ENCODE peak calls at places on chromosomes 16 and 17, in ten cellular contexts. One of them, this sample, is unnamed.

GRCh38 chr17:15405016-15405415 is 62.4 kb downstream of the CDRT4 start:
- DNase-seq in cardiac muscle cell: no peak
- DNase-seq in stomach: no peak
- DNase-seq in tibial nerve: no peak
- DNase-seq in mammary epithelial cell: no peak
- DNase-seq in body of pancreas: no peak
- DNase-seq in CD8-positive, alpha-beta memory T cell: no peak
- DNase-seq in aorta: no peak
- DNase-seq in uterus: no peak
- DNase-seq in HCT116: no peak
- DNase-seq in this sample: no peak

GRCh38 chr17:78325076-78325712 is 34.7 kb downstream of the SOCS3 start:
- DNase-seq in CD8-positive, alpha-beta memory T cell: no peak
- DNase-seq in stomach: no peak
- DNase-seq in tibial nerve: no peak
- DNase-seq in mammary epithelial cell: no peak
- DNase-seq in HCT116: no peak
- DNase-seq in cardiac muscle cell: no peak
- DNase-seq in uterus: peak; percentile 58
- DNase-seq in body of pancreas: no peak
- DNase-seq in aorta: peak; percentile 80
- DNase-seq in this sample: no peak

GRCh38 chr16:27468941-27469531 is 67.1 kb downstream of the IL21R start:
- DNase-seq in aorta: peak; percentile 7
- DNase-seq in tibial nerve: no peak
- DNase-seq in uterus: no peak
- DNase-seq in mammary epithelial cell: no peak
- DNase-seq in HCT116: no peak
- DNase-seq in cardiac muscle cell: no peak
- DNase-seq in CD8-positive, alpha-beta memory T cell: no peak
- DNase-seq in stomach: no peak
- DNase-seq in body of pancreas: no peak
- DNase-seq in this sample: no peak

GRCh38 chr17:31571124-31571892 is 179.8 kb downstream of the RAB11FIP4 start:
- DNase-seq in cardiac muscle cell: no peak
- DNase-seq in mammary epithelial cell: peak; percentile 68
- DNase-seq in tibial nerve: peak; percentile 88
- DNase-seq in body of pancreas: peak; percentile 84
- DNase-seq in HCT116: no peak
- DNase-seq in aorta: peak; percentile 91
- DNase-seq in CD8-positive, alpha-beta memory T cell: no peak
- DNase-seq in uterus: peak; percentile 93
- DNase-seq in stomach: peak; percentile 74
- DNase-seq in this sample: no peak

GRCh38 chr17:67514998-67515397 is 137.9 kb downstream of the PITPNC1 start:
- DNase-seq in body of pancreas: peak; percentile 39
- DNase-seq in cardiac muscle cell: no peak
- DNase-seq in mammary epithelial cell: no peak
- DNase-seq in CD8-positive, alpha-beta memory T cell: no peak
- DNase-seq in uterus: no peak
- DNase-seq in HCT116: no peak
- DNase-seq in aorta: no peak
- DNase-seq in tibial nerve: no peak
- DNase-seq in stomach: no peak
- DNase-seq in this sample: no peak

GRCh38 chr16:65414284-65414984 is 292.6 kb upstream of the CDH11 start:
- DNase-seq in mammary epithelial cell: peak; percentile 82
- DNase-seq in CD8-positive, alpha-beta memory T cell: no peak
- DNase-seq in body of pancreas: no peak
- DNase-seq in uterus: no peak
- DNase-seq in HCT116: no peak
- DNase-seq in stomach: no peak
- DNase-seq in tibial nerve: no peak
- DNase-seq in aorta: no peak
- DNase-seq in cardiac muscle cell: no peak
- DNase-seq in this sample: peak; percentile 30

GRCh38 chr17:61335105-61335844 is 64.4 kb upstream of the TBX2 start:
- DNase-seq in HCT116: no peak
- DNase-seq in tibial nerve: no peak
- DNase-seq in uterus: no peak
- DNase-seq in aorta: no peak
- DNase-seq in body of pancreas: no peak
- DNase-seq in cardiac muscle cell: no peak
- DNase-seq in mammary epithelial cell: no peak
- DNase-seq in stomach: no peak
- DNase-seq in CD8-positive, alpha-beta memory T cell: no peak
- DNase-seq in this sample: no peak

GRCh38 chr16:30551781-30552180 is 6.4 kb downstream of the ZNF764 start:
- DNase-seq in body of pancreas: no peak
- DNase-seq in aorta: no peak
- DNase-seq in uterus: no peak
- DNase-seq in cardiac muscle cell: no peak
- DNase-seq in mammary epithelial cell: no peak
- DNase-seq in stomach: no peak
- DNase-seq in HCT116: no peak
- DNase-seq in CD8-positive, alpha-beta memory T cell: peak; percentile 59
- DNase-seq in tibial nerve: no peak
- DNase-seq in this sample: no peak

GRCh38 chr16:81707411-81708321 is 71.4 kb upstream of the PLCG2 start:
- DNase-seq in tibial nerve: no peak
- DNase-seq in cardiac muscle cell: no peak
- DNase-seq in body of pancreas: peak; percentile 87
- DNase-seq in uterus: no peak
- DNase-seq in aorta: no peak
- DNase-seq in CD8-positive, alpha-beta memory T cell: no peak
- DNase-seq in mammary epithelial cell: peak; percentile 38
- DNase-seq in HCT116: no peak
- DNase-seq in stomach: peak; percentile 70
- DNase-seq in this sample: no peak
- H3K36me3 ChIP-seq in tibial nerve: peaks cover 12% of the 10 kb centered on the region
- H3K36me3 ChIP-seq in cardiac muscle cell: peaks cover 8% of the 10 kb centered on the region
- H3K36me3 ChIP-seq in body of pancreas: peaks cover 6% of the 10 kb centered on the region
- H3K36me3 ChIP-seq in uterus: no peaks in the 10 kb centered on the region
- H3K36me3 ChIP-seq in aorta: no peaks in the 10 kb centered on the region
- H3K36me3 ChIP-seq in CD8-positive, alpha-beta memory T cell: peaks cover 24% of the 10 kb centered on the region
- H3K36me3 ChIP-seq in mammary epithelial cell: peaks cover 21% of the 10 kb centered on the region
- H3K36me3 ChIP-seq in HCT116: peaks cover 24% of the 10 kb centered on the region
- H3K36me3 ChIP-seq in stomach: peaks cover 80% of the 10 kb centered on the region
- H3K36me3 ChIP-seq in this sample: peaks cover 29% of the 10 kb centered on the region

GRCh38 chr16:83917152-83918120 is 18.5 kb downstream of the MLYCD start:
- DNase-seq in mammary epithelial cell: no peak
- DNase-seq in cardiac muscle cell: no peak
- DNase-seq in CD8-positive, alpha-beta memory T cell: no peak
- DNase-seq in stomach: no peak
- DNase-seq in aorta: no peak
- DNase-seq in uterus: no peak
- DNase-seq in body of pancreas: no peak
- DNase-seq in tibial nerve: no peak
- DNase-seq in HCT116: no peak
- DNase-seq in this sample: no peak
- H3K36me3 ChIP-seq in mammary epithelial cell: no peaks in the 10 kb centered on the region
- H3K36me3 ChIP-seq in cardiac muscle cell: peaks cover 12% of the 10 kb centered on the region
- H3K36me3 ChIP-seq in CD8-positive, alpha-beta memory T cell: peaks cover 29% of the 10 kb centered on the region
- H3K36me3 ChIP-seq in stomach: peaks cover 97% of the 10 kb centered on the region
- H3K36me3 ChIP-seq in aorta: no peaks in the 10 kb centered on the region
- H3K36me3 ChIP-seq in uterus: no peaks in the 10 kb centered on the region
- H3K36me3 ChIP-seq in body of pancreas: peaks cover 45% of the 10 kb centered on the region
- H3K36me3 ChIP-seq in tibial nerve: peaks cover 28% of the 10 kb centered on the region
- H3K36me3 ChIP-seq in HCT116: peaks cover 8% of the 10 kb centered on the region
- H3K36me3 ChIP-seq in this sample: peaks cover 20% of the 10 kb centered on the region

GRCh38 chr17:18251204-18251603 is 7.3 kb downstream of the FLII start:
- DNase-seq in cardiac muscle cell: no peak
- DNase-seq in aorta: no peak
- DNase-seq in mammary epithelial cell: no peak
- DNase-seq in body of pancreas: no peak
- DNase-seq in uterus: no peak
- DNase-seq in HCT116: no peak
- DNase-seq in stomach: no peak
- DNase-seq in tibial nerve: no peak
- DNase-seq in CD8-positive, alpha-beta memory T cell: no peak
- DNase-seq in this sample: no peak

GRCh38 chr17:18253947-18254821 is 4.4 kb downstream of the FLII start:
- DNase-seq in mammary epithelial cell: no peak
- DNase-seq in HCT116: no peak
- DNase-seq in body of pancreas: no peak
- DNase-seq in aorta: no peak
- DNase-seq in CD8-positive, alpha-beta memory T cell: no peak
- DNase-seq in stomach: no peak
- DNase-seq in cardiac muscle cell: no peak
- DNase-seq in tibial nerve: no peak
- DNase-seq in uterus: no peak
- DNase-seq in this sample: no peak

GRCh38 chr17:18254888-18255649 is 3.5 kb downstream of the FLII start:
- DNase-seq in CD8-positive, alpha-beta memory T cell: no peak
- DNase-seq in tibial nerve: no peak
- DNase-seq in aorta: no peak
- DNase-seq in uterus: no peak
- DNase-seq in stomach: no peak
- DNase-seq in HCT116: no peak
- DNase-seq in mammary epithelial cell: no peak
- DNase-seq in cardiac muscle cell: no peak
- DNase-seq in body of pancreas: no peak
- DNase-seq in this sample: no peak

GRCh38 chr17:18252160-18252559 is 6.4 kb downstream of the FLII start:
- DNase-seq in HCT116: no peak
- DNase-seq in CD8-positive, alpha-beta memory T cell: no peak
- DNase-seq in cardiac muscle cell: no peak
- DNase-seq in mammary epithelial cell: no peak
- DNase-seq in stomach: no peak
- DNase-seq in tibial nerve: no peak
- DNase-seq in body of pancreas: no peak
- DNase-seq in uterus: no peak
- DNase-seq in aorta: no peak
- DNase-seq in this sample: no peak

DNA sequence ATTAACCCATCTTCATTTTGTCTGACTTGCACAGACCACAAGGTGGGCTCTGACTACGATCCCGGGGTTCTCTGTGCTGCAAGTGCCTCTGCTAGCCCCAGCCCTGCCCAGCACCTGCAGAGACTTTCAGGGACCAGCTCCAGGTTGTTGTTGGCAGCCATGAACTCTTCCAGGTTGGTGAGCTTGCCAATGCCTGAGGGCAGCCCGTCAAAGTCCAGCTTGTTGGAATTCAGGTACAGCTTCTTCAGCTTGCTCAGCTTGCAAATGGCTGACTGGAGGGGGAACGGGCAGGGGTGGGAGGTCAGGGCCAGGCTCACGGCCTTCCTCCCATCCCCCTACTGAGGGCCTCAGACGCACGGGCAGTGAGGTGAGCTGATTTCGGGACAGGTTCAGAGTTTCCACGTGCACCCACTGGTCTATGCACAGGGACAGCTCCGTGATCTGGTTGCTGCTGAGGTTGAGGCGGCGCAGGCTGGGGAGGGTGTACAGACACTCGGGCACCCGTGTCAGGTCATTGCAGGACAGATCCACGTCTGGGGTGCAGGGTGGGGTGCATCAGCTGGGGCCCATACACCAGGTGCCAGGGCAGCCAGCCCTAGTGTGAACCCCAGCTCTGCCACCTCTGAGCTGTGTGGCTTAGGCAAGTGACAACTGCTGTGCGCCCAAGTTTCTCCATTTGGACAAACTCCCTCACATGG is 5.2 kb downstream of the FLII start:
- DNase-seq in uterus: no peak
- DNase-seq in tibial nerve: no peak
- DNase-seq in body of pancreas: no peak
- DNase-seq in aorta: no peak
- DNase-seq in cardiac muscle cell: no peak
- DNase-seq in stomach: no peak
- DNase-seq in mammary epithelial cell: no peak
- DNase-seq in HCT116: no peak
- DNase-seq in CD8-positive, alpha-beta memory T cell: no peak
- DNase-seq in this sample: no peak
- H3K36me3 ChIP-seq in uterus: no peaks in the 10 kb centered on the region
- H3K36me3 ChIP-seq in tibial nerve: peaks cover 37% of the 10 kb centered on the region
- H3K36me3 ChIP-seq in body of pancreas: peaks cover 37% of the 10 kb centered on the region
- H3K36me3 ChIP-seq in aorta: peaks cover 5% of the 10 kb centered on the region
- H3K36me3 ChIP-seq in cardiac muscle cell: peaks cover 47% of the 10 kb centered on the region
- H3K36me3 ChIP-seq in stomach: peaks cover 82% of the 10 kb centered on the region
- H3K36me3 ChIP-seq in mammary epithelial cell: peaks cover 29% of the 10 kb centered on the region
- H3K36me3 ChIP-seq in HCT116: peaks cover 48% of the 10 kb centered on the region
- H3K36me3 ChIP-seq in CD8-positive, alpha-beta memory T cell: peaks cover 48% of the 10 kb centered on the region
- H3K36me3 ChIP-seq in this sample: peaks cover 70% of the 10 kb centered on the region

GRCh38 chr16:88060524-88061219 is 109.4 kb downstream of the BANP start:
- DNase-seq in body of pancreas: no peak
- DNase-seq in stomach: no peak
- DNase-seq in aorta: peak; percentile 38
- DNase-seq in mammary epithelial cell: no peak
- DNase-seq in CD8-positive, alpha-beta memory T cell: no peak
- DNase-seq in tibial nerve: no peak
- DNase-seq in HCT116: no peak
- DNase-seq in uterus: no peak
- DNase-seq in cardiac muscle cell: no peak
- DNase-seq in this sample: no peak

GRCh38 chr16:88061346-88062110 is 110.3 kb downstream of the BANP start:
- DNase-seq in stomach: no peak
- DNase-seq in CD8-positive, alpha-beta memory T cell: no peak
- DNase-seq in tibial nerve: no peak
- DNase-seq in aorta: peak; percentile 22
- DNase-seq in mammary epithelial cell: no peak
- DNase-seq in HCT116: no peak
- DNase-seq in cardiac muscle cell: no peak
- DNase-seq in body of pancreas: no peak
- DNase-seq in uterus: no peak
- DNase-seq in this sample: no peak

GRCh38 chr16:88064011-88064888 is 113.0 kb downstream of the BANP start:
- DNase-seq in aorta: peak; percentile 36
- DNase-seq in stomach: no peak
- DNase-seq in tibial nerve: no peak
- DNase-seq in body of pancreas: no peak
- DNase-seq in cardiac muscle cell: no peak
- DNase-seq in CD8-positive, alpha-beta memory T cell: no peak
- DNase-seq in HCT116: no peak
- DNase-seq in mammary epithelial cell: no peak
- DNase-seq in uterus: no peak
- DNase-seq in this sample: no peak

GRCh38 chr16:88063201-88063773 is 112.1 kb downstream of the BANP start:
- DNase-seq in CD8-positive, alpha-beta memory T cell: no peak
- DNase-seq in cardiac muscle cell: no peak
- DNase-seq in HCT116: peak; percentile 4
- DNase-seq in aorta: peak; percentile 66
- DNase-seq in body of pancreas: no peak
- DNase-seq in tibial nerve: peak; percentile 38
- DNase-seq in mammary epithelial cell: no peak
- DNase-seq in stomach: no peak
- DNase-seq in uterus: peak; percentile 67
- DNase-seq in this sample: no peak

DNA sequence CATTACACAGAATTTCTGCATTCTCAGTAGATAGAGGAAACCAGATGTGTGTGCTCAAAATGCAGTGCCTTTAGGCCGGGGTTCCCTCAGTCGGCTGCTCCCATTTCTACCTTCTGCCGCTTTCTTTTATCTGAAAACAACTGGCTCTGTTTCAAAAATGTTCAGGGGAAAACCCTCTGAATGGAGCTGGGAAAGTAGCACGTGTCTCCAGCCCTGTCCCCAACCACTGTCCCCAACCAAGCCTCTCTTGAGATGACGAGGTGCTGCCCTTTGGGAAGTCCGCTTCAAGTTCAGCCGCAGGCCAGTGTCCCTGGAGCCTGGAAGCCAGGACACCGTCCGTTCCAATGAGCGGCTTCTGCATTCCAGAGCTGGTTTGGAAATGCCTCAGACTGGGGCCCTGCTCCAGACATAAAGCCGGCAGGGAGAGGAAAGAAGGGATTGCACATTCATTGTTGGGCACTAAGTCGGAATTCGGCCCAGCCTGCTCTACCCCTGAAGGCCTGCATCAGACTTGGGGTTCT is 111.2 kb downstream of the BANP start:
- DNase-seq in uterus: peak; percentile 56
- DNase-seq in CD8-positive, alpha-beta memory T cell: no peak
- DNase-seq in mammary epithelial cell: no peak
- DNase-seq in stomach: no peak
- DNase-seq in tibial nerve: no peak
- DNase-seq in aorta: peak; percentile 63
- DNase-seq in cardiac muscle cell: peak; percentile 46
- DNase-seq in body of pancreas: no peak
- DNase-seq in HCT116: no peak
- DNase-seq in this sample: no peak
- H3K36me3 ChIP-seq in uterus: no peaks in the 10 kb centered on the region
- H3K36me3 ChIP-seq in CD8-positive, alpha-beta memory T cell: peaks cover 4% of the 10 kb centered on the region
- H3K36me3 ChIP-seq in mammary epithelial cell: no peaks in the 10 kb centered on the region
- H3K36me3 ChIP-seq in stomach: peaks cover 84% of the 10 kb centered on the region
- H3K36me3 ChIP-seq in tibial nerve: no peaks in the 10 kb centered on the region
- H3K36me3 ChIP-seq in aorta: no peaks in the 10 kb centered on the region
- H3K36me3 ChIP-seq in cardiac muscle cell: no peaks in the 10 kb centered on the region
- H3K36me3 ChIP-seq in body of pancreas: no peaks in the 10 kb centered on the region
- H3K36me3 ChIP-seq in HCT116: no peaks in the 10 kb centered on the region
- H3K36me3 ChIP-seq in this sample: peaks cover 3% of the 10 kb centered on the region